ENCODE peak calls at places on chromosomes 6 and 20, in ten cellular contexts. A, K, E, D, V, U, G, J, L and O are unnamed samples. For H3K4me1, the result is how much of the 10 kb centered on the place peaks cover.

GRCh38 chr20:34362502-34363061 is 491 bp upstream of the ITCH start:
- DNase-seq in A (no peak), K (no peak), E (no peak), D (no peak), V (no peak), U (no peak), G (no peak), J (no peak), L (no peak), O (no peak)

GRCh38 chr6:39302669-39303424 is 11.4 kb downstream of the KCNK17 start:
- DNase-seq in A (peak), K (peak), E (peak), D (peak), V (peak), U (peak), G (peak), J (peak), L (peak), O (peak)

GRCh38 chr6:101393291-101394251 is at the start of gene GRIK2:
- DNase-seq in A (no peak), K (peak), E (peak), D (peak), V (peak), U (peak), G (peak), J (peak), L (peak), O (no peak)

GRCh38 chr20:5642155-5642981 is 107.8 kb upstream of the SHLD1 start:
- DNase-seq in A (peak), K (peak), E (no peak), D (peak), V (peak), U (no peak), G (peak), J (no peak), L (no peak), O (no peak)

GRCh38 chr6:2498224-2498623 is 252.5 kb downstream of the MYLK4 start:
- DNase-seq in A (no peak), K (peak), E (no peak), D (peak), V (no peak), U (no peak), G (peak), J (no peak), L (no peak), O (peak)

GRCh38 chr6:26129656-26130055 is 42.4 kb downstream of the HFE start:
- DNase-seq in A (no peak), K (no peak), E (no peak), D (no peak), V (no peak), U (no peak), G (no peak), J (peak), L (no peak), O (no peak)

GRCh38 chr6:125097186-125097585 is 56.4 kb upstream of the TPD52L1 start:
- DNase-seq in A (no peak), K (no peak), E (no peak), D (no peak), V (no peak), U (no peak), G (no peak), J (no peak), L (no peak), O (no peak)

GRCh38 chr6:7543761-7544424 is 2.4 kb downstream of the DSP start:
- DNase-seq in A (no peak), K (no peak), E (no peak), D (no peak), V (no peak), U (no peak), G (no peak), J (no peak), L (no peak), O (no peak)

GRCh38 chr6:88573971-88574370 is 389.4 kb downstream of the RNGTT start:
- DNase-seq in A (no peak), K (no peak), E (no peak), D (no peak), V (no peak), U (no peak), G (no peak), J (no peak), L (no peak), O (no peak)

GRCh38 chr20:40949346-40949745 is 79.3 kb upstream of the TOP1 start:
- DNase-seq in A (no peak), K (no peak), E (no peak), D (no peak), V (no peak), U (no peak), G (no peak), J (no peak), L (no peak), O (no peak)

GRCh38 chr6:84825461-84825860 is 61.1 kb upstream of the TBX18 start:
- DNase-seq in A (no peak), K (peak), E (no peak), D (peak), V (no peak), U (no peak), G (peak), J (no peak), L (no peak), O (peak)

GRCh38 chr6:156449128-156449527 is 328.1 kb upstream of the ARID1B start:
- DNase-seq in A (no peak), K (no peak), E (no peak), D (no peak), V (no peak), U (peak), G (no peak), J (no peak), L (no peak), O (peak)

GRCh38 chr20:5864873-5865582 is 85.3 kb downstream of the TRMT6 start:
- DNase-seq in A (no peak), K (peak), E (no peak), D (peak), V (no peak), U (peak), G (peak), J (peak), L (no peak), O (peak)

GRCh38 chr6:114747995-114748625 is 405.3 kb upstream of the HS3ST5 start:
- DNase-seq in A (no peak), K (peak), E (no peak), D (peak), V (no peak), U (peak), G (peak), J (peak), L (peak), O (peak)

GRCh38 chr6:21664263-21665081 is 70.9 kb downstream of the SOX4 start:
- DNase-seq in A (peak), K (peak), E (peak), D (peak), V (peak), U (peak), G (peak), J (no peak), L (peak), O (no peak)

GRCh38 chr6:2739335-2739734 is 11.4 kb downstream of the MYLK4 start:
- DNase-seq in A (no peak), K (peak), E (no peak), D (peak), V (no peak), U (no peak), G (no peak), J (peak), L (no peak), O (peak)

GRCh38 chr6:148736779-148737412 is 9.9 kb upstream of the UST start:
- DNase-seq in A (no peak), K (no peak), E (no peak), D (no peak), V (no peak), U (no peak), G (no peak), J (no peak), L (no peak), O (no peak)

GRCh38 chr6:147005499-147005898 is 198.7 kb upstream of the STXBP5 start:
- DNase-seq in A (no peak), K (no peak), E (no peak), D (no peak), V (no peak), U (no peak), G (no peak), J (no peak), L (no peak), O (no peak)

GRCh38 chr6:46044876-46045617 is 29.4 kb upstream of the CLIC5 start:
- DNase-seq in A (peak), K (peak), E (no peak), D (peak), V (no peak), U (no peak), G (peak), J (peak), L (peak), O (peak)

GRCh38 chr6:36771145-36771544 is 68.1 kb downstream of the CPNE5 start:
- DNase-seq in A (no peak), K (no peak), E (no peak), D (no peak), V (no peak), U (no peak), G (no peak), J (no peak), L (no peak), O (no peak)

GRCh38 chr6:36515844-36516243 is 31.4 kb downstream of the STK38 start:
- DNase-seq in A (no peak), K (no peak), E (no peak), D (no peak), V (no peak), U (no peak), G (no peak), J (no peak), L (no peak), O (no peak)

GRCh38 chr20:57698191-57698866 is 11.5 kb downstream of the PMEPA1 start:
- DNase-seq in A (peak), K (peak), E (no peak), D (peak), V (peak), U (no peak), G (peak), J (peak), L (peak), O (peak)

GRCh38 chr20:47791084-47791599 is 5.9 kb upstream of the SULF2 start:
- DNase-seq in A (no peak), K (no peak), E (no peak), D (no peak), V (no peak), U (no peak), G (no peak), J (no peak), L (no peak), O (peak)

GRCh38 chr20:25000268-25000801 is 7.8 kb upstream of the APMAP start:
- DNase-seq in A (peak), K (peak), E (peak), D (peak), V (peak), U (peak), G (peak), J (peak), L (peak), O (peak)

GRCh38 chr6:142823579-142823902 is 121.4 kb downstream of the HIVEP2 start:
- DNase-seq in A (no peak), K (no peak), E (no peak), D (no peak), V (no peak), U (no peak), G (no peak), J (no peak), L (no peak), O (no peak)

GRCh38 chr6:142821860-142822259 is 123.1 kb downstream of the HIVEP2 start:
- DNase-seq in A (no peak), K (no peak), E (no peak), D (no peak), V (no peak), U (no peak), G (no peak), J (no peak), L (no peak), O (no peak)

GRCh38 chr6:142822383-142822782 is 122.6 kb downstream of the HIVEP2 start:
- DNase-seq in A (no peak), K (no peak), E (no peak), D (no peak), V (no peak), U (no peak), G (no peak), J (no peak), L (no peak), O (no peak)

GRCh38 chr6:142824491-142824890 is 120.5 kb downstream of the HIVEP2 start:
- DNase-seq in A (no peak), K (no peak), E (no peak), D (no peak), V (no peak), U (no peak), G (no peak), J (no peak), L (no peak), O (no peak)

DNA sequence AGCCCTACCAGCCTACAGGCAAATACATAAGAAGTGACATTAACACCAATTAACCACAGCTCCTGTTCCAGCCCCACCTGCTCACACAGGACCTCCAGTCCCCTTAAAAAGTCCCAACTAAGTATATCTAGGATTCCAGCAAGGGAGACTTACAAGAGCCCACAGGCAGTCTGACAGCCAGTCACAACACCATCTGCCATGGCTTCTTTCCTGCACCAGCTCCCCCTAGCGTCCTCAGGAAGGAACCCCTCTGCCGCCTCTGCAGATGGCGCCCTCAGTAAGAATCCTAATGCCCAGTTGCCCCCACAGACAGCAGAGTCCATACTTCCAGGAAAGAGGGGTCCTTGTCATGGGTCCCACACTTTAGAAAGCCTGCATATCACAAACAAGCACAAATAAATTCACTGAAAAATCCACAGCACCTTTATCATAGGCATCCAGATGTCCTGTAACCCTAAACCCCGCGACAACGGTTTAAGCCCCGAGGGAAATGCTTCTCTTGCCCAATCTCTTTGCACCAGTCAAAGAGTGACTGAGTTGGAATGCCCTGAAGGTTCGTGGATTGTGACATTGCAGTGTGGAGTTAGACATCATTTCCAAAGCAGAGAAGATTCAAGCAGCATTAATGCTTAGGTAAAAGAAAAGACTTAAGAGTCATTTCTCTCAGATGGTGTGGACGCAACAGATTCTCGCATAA is 121.9 kb downstream of the HIVEP2 start:
- DNase-seq in A (no peak), K (no peak), E (no peak), D (no peak), V (no peak), U (no peak), G (no peak), J (no peak), L (peak), O (no peak)
- H3K4me1 ChIP-seq in A (under half), K (under half), E (under half), D (under half), V (under half), U (under half), G (under half), J (under half), L (under half), O (under half)

GRCh38 chr20:44610313-44610965 is 28.1 kb downstream of the PKIG start:
- DNase-seq in A (no peak), K (no peak), E (peak), D (no peak), V (no peak), U (no peak), G (no peak), J (no peak), L (no peak), O (peak)
- H3K4me1 ChIP-seq in A (under half), K (under half), E (under half), D (under half), V (under half), U (under half), G (under half), J (under half), L (under half), O (under half)

GRCh38 chr6:126293891-126294524 is 45.9 kb upstream of the CENPW start:
- DNase-seq in A (no peak), K (no peak), E (no peak), D (no peak), V (no peak), U (no peak), G (no peak), J (no peak), L (no peak), O (no peak)
- H3K4me1 ChIP-seq in A (under half), K (under half), E (under half), D (under half), V (under half), U (under half), G (under half), J (under half), L (under half), O (under half)

GRCh38 chr6:158032354-158032733 is 50.7 kb downstream of the SYNJ2 start:
- DNase-seq in A (no peak), K (no peak), E (peak), D (no peak), V (peak), U (no peak), G (no peak), J (no peak), L (no peak), O (no peak)
- H3K4me1 ChIP-seq in A (under half), K (under half), E (under half), D (half or more), V (under half), U (under half), G (under half), J (under half), L (under half), O (under half)

DNA sequence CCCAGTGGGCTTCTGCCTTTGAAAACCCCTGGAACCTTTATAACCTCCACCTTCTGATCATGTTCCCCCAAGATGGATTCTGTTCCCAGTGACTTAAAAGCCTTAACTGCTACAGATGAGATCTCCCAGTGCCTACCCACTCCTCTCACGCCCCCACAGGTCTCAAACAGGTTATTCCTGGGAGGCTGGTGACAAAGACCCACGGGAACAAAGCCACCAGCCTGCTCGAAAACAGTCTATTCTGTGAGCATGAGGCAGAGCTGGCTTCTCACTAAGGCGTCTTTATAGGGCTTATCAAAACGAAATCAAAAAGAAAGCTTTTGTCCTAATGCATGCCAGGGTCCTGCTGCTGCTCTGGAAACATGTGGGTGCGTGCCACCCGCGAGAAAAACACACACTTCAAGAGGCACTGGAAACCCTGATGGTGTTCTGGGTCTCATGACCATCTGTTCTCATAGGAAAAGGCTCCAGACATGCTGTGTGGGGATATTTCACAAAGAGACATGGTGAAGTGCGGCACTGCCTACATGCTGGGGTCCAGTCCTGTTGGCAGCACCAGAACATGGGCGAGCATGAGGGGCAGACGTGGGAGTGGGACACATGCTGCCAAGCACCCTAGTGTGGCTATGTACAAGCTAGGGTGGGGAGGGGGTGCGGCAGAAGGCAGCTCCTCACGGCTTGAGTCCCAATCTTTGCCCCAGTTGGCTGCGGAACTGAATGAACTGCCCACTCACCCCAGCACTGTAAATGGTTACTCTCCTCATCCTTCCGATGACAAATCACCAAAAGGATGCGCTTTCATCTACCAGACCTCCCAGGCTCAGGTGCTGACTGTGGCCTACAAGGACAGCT is 2.1 kb downstream of the FKBP1A start:
- DNase-seq in A (no peak), K (peak), E (no peak), D (no peak), V (no peak), U (no peak), G (no peak), J (no peak), L (no peak), O (no peak)
- H3K4me1 ChIP-seq in A (under half), K (half or more), E (half or more), D (under half), V (half or more), U (under half), G (under half), J (under half), L (under half), O (under half)

GRCh38 chr6:11429577-11429976 is 108.0 kb upstream of the TMEM170B start:
- DNase-seq in A (no peak), K (no peak), E (no peak), D (peak), V (no peak), U (no peak), G (no peak), J (no peak), L (no peak), O (no peak)

GRCh38 chr6:11428351-11428750 is 109.2 kb upstream of the TMEM170B start:
- DNase-seq in A (no peak), K (no peak), E (no peak), D (no peak), V (no peak), U (no peak), G (no peak), J (no peak), L (no peak), O (no peak)

GRCh38 chr6:11430036-11430435 is 107.5 kb upstream of the TMEM170B start:
- DNase-seq in A (no peak), K (no peak), E (no peak), D (peak), V (no peak), U (no peak), G (no peak), J (no peak), L (no peak), O (no peak)

GRCh38 chr6:11427827-11428245 is 109.7 kb upstream of the TMEM170B start:
- DNase-seq in A (no peak), K (peak), E (no peak), D (peak), V (no peak), U (no peak), G (no peak), J (peak), L (no peak), O (no peak)

DNA sequence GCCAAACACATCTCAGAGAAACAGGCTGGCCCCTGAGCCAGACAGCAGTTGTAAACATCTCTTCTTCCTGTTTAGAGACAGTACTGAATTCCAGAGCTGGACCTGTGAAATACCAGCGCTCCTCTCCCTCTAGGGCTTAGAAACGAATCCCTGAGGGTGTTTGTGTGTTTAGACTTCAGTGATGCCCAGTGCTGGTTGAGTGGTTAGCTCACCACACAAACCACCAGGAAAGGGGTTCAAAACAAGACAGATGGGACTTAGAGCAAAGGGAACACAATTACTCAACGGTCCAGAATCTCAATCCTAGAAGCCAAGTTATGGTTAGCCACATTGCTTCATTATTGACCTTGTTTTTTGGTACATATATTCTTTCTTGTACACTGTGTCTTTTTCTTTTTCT is 108.7 kb upstream of the TMEM170B start:
- DNase-seq in A (no peak), K (no peak), E (no peak), D (peak), V (no peak), U (no peak), G (peak), J (peak), L (peak), O (no peak)
- H3K4me1 ChIP-seq in A (under half), K (half or more), E (half or more), D (half or more), V (under half), U (under half), G (under half), J (under half), L (under half), O (under half)

DNA sequence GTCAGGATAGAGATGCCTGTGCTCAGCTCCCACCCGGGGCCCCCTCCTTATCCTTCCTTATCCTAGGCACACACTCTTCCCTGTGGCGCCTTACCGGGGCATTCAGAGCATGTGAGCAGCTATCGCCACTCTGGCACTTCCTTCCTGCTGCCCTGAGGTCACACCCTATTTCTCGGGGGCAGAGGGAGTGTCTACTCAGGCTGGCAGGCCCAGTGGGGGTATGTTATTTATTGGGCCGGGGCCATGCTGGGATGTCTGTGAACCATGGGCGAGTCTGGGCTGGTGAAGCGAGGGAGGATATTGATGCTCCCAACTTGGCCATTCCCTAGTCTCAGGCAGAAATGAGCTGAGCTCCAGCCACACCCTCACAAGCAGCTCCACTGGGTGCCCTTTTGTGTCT is 3.9 kb upstream of the LY6G6D start:
- DNase-seq in A (no peak), K (peak), E (no peak), D (no peak), V (peak), U (no peak), G (no peak), J (no peak), L (no peak), O (no peak)
- H3K4me1 ChIP-seq in A (under half), K (under half), E (under half), D (under half), V (under half), U (under half), G (under half), J (under half), L (under half), O (under half)

GRCh38 chr20:13960525-13960924 is 29.9 kb downstream of the SEL1L2 start:
- DNase-seq in A (no peak), K (no peak), E (no peak), D (no peak), V (no peak), U (no peak), G (no peak), J (no peak), L (no peak), O (no peak)
- H3K4me1 ChIP-seq in A (under half), K (under half), E (under half), D (under half), V (under half), U (under half), G (under half), J (under half), L (under half), O (under half)

GRCh38 chr6:11224252-11224965 is 8.1 kb downstream of the NEDD9 start:
- DNase-seq in A (no peak), K (peak), E (no peak), D (peak), V (no peak), U (no peak), G (peak), J (peak), L (no peak), O (no peak)
- H3K4me1 ChIP-seq in A (under half), K (half or more), E (half or more), D (under half), V (under half), U (under half), G (half or more), J (under half), L (under half), O (under half)